ENCODE peak calls at places on chromosomes 3 and 15, in eight cellular contexts. B, V, C, Z, O, H, E and L are unnamed samples.

GRCh38 chr3:197428117-197428761 is 127.5 kb downstream of the BDH1 start:
- DNase-seq in B (peak), V (peak), E (no peak), C (peak), O (no peak), H (peak), Z (peak), L (peak)

GRCh38 chr3:125057186-125057850 is 1.5 kb upstream of the HEG1 start:
- DNase-seq in B (no peak), Z (peak), H (no peak), V (no peak), O (no peak), C (peak), E (no peak), L (peak)

GRCh38 chr3:152375546-152375945 is 106.8 kb downstream of the MBNL1 start:
- DNase-seq in E (no peak), C (no peak), Z (peak), B (no peak), V (no peak), O (no peak), H (no peak), L (peak)

GRCh38 chr3:151918253-151919029 is 45.0 kb downstream of the SUCNR1 start:
- DNase-seq in C (peak), B (peak), O (no peak), V (peak), Z (peak), H (peak), E (no peak), L (peak)

GRCh38 chr3:79534732-79535131 is 233.1 kb downstream of the ROBO1 start:
- DNase-seq in V (no peak), C (no peak), O (no peak), B (no peak), Z (peak), H (no peak), E (no peak), L (peak)

GRCh38 chr3:47612879-47613278 is 34.2 kb upstream of the CSPG5 start:
- DNase-seq in E (no peak), H (no peak), C (no peak), O (no peak), B (no peak), Z (peak), V (no peak), L (peak)

GRCh38 chr3:168532135-168532534 is 436.4 kb upstream of the GOLIM4 start:
- DNase-seq in H (peak), V (no peak), B (peak), O (no peak), C (no peak), Z (no peak), E (peak), L (no peak)

GRCh38 chr15:87850916-87851315 is 405.6 kb downstream of the NTRK3 start:
- DNase-seq in Z (peak), H (no peak), O (no peak), C (no peak), B (no peak), E (no peak), V (no peak), L (peak)

GRCh38 chr15:35874260-35874905 is 328.4 kb upstream of the DPH6 start:
- DNase-seq in H (no peak), E (no peak), O (no peak), V (no peak), B (no peak), C (peak), Z (peak), L (peak)

GRCh38 chr15:58724471-58724870 is 25.0 kb downstream of the ADAM10 start:
- DNase-seq in E (no peak), C (no peak), V (peak), Z (peak), H (no peak), B (no peak), O (no peak), L (peak)

GRCh38 chr3:141228385-141228784 is 3.2 kb upstream of the PXYLP1 start:
- DNase-seq in O (peak), Z (no peak), H (no peak), V (no peak), C (no peak), E (no peak), B (no peak), L (no peak)

GRCh38 chr15:82312611-82313349 is 36.5 kb downstream of the GOLGA6L10 start:
- DNase-seq in V (no peak), E (peak), O (peak), H (no peak), Z (no peak), B (no peak), C (no peak), L (no peak)

GRCh38 chr3:182710557-182711157 is 82.6 kb upstream of the ATP11B start:
- DNase-seq in Z (peak), E (no peak), H (peak), B (peak), V (peak), C (peak), O (no peak), L (no peak)

GRCh38 chr3:98890960-98891910 is 10.3 kb downstream of the DCBLD2 start:
- DNase-seq in V (no peak), H (no peak), O (no peak), C (no peak), Z (peak), B (no peak), E (no peak), L (peak)

GRCh38 chr15:66650433-66650832 is 51.6 kb upstream of the SMAD6 start:
- DNase-seq in H (no peak), B (no peak), E (no peak), Z (no peak), V (no peak), C (no peak), O (no peak), L (no peak)

GRCh38 chr15:42031211-42031915 is 10.5 kb upstream of the PLA2G4E start:
- DNase-seq in Z (no peak), B (no peak), V (no peak), C (peak), O (no peak), E (no peak), H (no peak), L (no peak)

GRCh38 chr3:9833078-9833477 is 10.7 kb downstream of the RPUSD3 start:
- DNase-seq in E (no peak), Z (no peak), O (no peak), C (no peak), B (no peak), H (no peak), V (no peak), L (no peak)

GRCh38 chr3:144229973-144230372 is 258.4 kb downstream of the DIPK2A start:
- DNase-seq in C (no peak), O (no peak), B (no peak), V (no peak), H (no peak), Z (no peak), E (no peak), L (no peak)

GRCh38 chr3:197407526-197407925 is 109.1 kb upstream of the DLG1 start:
- DNase-seq in C (no peak), H (no peak), O (no peak), V (no peak), Z (no peak), B (no peak), E (no peak), L (no peak)

GRCh38 chr3:50203113-50203852 is 1.8 kb upstream of the SLC38A3 start:
- DNase-seq in E (no peak), V (no peak), C (no peak), O (no peak), B (no peak), H (no peak), Z (no peak), L (no peak)

GRCh38 chr3:23829242-23829934 is 23.6 kb downstream of the UBE2E1 start:
- DNase-seq in E (no peak), C (no peak), H (no peak), O (no peak), V (peak), B (no peak), Z (no peak), L (no peak)

GRCh38 chr3:58001979-58002378 is 6.2 kb upstream of the FLNB start:
- DNase-seq in Z (no peak), O (no peak), H (no peak), B (no peak), V (no peak), E (no peak), C (no peak), L (no peak)

GRCh38 chr3:136862611-136862951 is 573 bp downstream of the NCK1 start:
- DNase-seq in Z (peak), V (peak), H (no peak), O (no peak), E (peak), B (peak), C (peak), L (peak)

GRCh38 chr15:93829115-93829849 is 402.1 kb upstream of the MCTP2 start:
- DNase-seq in B (no peak), V (no peak), C (peak), O (no peak), E (no peak), Z (peak), H (no peak), L (peak)

GRCh38 chr3:45055411-45056143 is 29.5 kb downstream of the CLEC3B start:
- DNase-seq in E (peak), C (no peak), H (peak), V (peak), O (no peak), B (peak), Z (peak), L (peak)

GRCh38 chr3:50550079-50550736 is 17.3 kb downstream of the C3orf18 start:
- DNase-seq in E (peak), H (peak), B (peak), O (peak), Z (no peak), C (peak), V (peak), L (no peak)

GRCh38 chr15:69751147-69751546 is 298.5 kb downstream of the RPLP1 start:
- DNase-seq in H (no peak), O (no peak), C (no peak), B (no peak), Z (no peak), V (no peak), E (no peak), L (no peak)

GRCh38 chr15:73081321-73081958 is 29.2 kb downstream of the NEO1 start:
- DNase-seq in C (peak), V (peak), Z (peak), O (no peak), B (peak), H (peak), E (no peak), L (peak)

GRCh38 chr3:7913283-7913682 is 588.3 kb upstream of the LMCD1 start:
- DNase-seq in E (no peak), C (no peak), O (no peak), H (no peak), V (no peak), Z (no peak), B (no peak), L (no peak)

GRCh38 chr3:160400048-160400630 is 689 bp downstream of the SMC4 start:
- DNase-seq in C (peak), B (peak), Z (peak), V (peak), E (peak), H (peak), O (no peak), L (peak)

GRCh38 chr15:26970712-26971210 is at the start of gene GABRG3:
- DNase-seq in E (peak), O (peak), H (peak), Z (peak), V (no peak), B (peak), C (no peak), L (peak)

GRCh38 chr15:75945953-75946352 is 42.3 kb downstream of the FBXO22 start:
- DNase-seq in H (no peak), E (no peak), V (no peak), Z (peak), B (no peak), C (peak), O (no peak), L (peak)

GRCh38 chr3:185797993-185798830 is 26.6 kb downstream of the IGF2BP2 start:
- DNase-seq in C (no peak), B (no peak), E (no peak), O (no peak), V (no peak), H (no peak), Z (no peak), L (no peak)

GRCh38 chr3:14352002-14352627 is 50.3 kb upstream of the SLC6A6 start:
- DNase-seq in O (peak), E (peak), C (no peak), Z (no peak), V (peak), B (peak), H (no peak), L (no peak)

GRCh38 chr15:71592186-71592585 is 218.2 kb upstream of the NR2E3 start:
- DNase-seq in E (no peak), O (no peak), Z (no peak), C (no peak), V (no peak), H (no peak), B (no peak), L (no peak)

GRCh38 chr3:105970283-105970682 is 101.5 kb upstream of the CBLB start:
- DNase-seq in H (no peak), V (peak), C (peak), Z (peak), B (no peak), O (no peak), E (no peak), L (peak)

GRCh38 chr3:184626942-184627341 is 65.4 kb downstream of the EPHB3 start:
- DNase-seq in C (no peak), O (no peak), B (no peak), E (no peak), V (no peak), H (no peak), Z (no peak), L (no peak)

GRCh38 chr15:51970981-51971352 is 611 bp downstream of the LEO1 start:
- DNase-seq in C (no peak), E (no peak), O (no peak), B (no peak), H (no peak), Z (no peak), V (no peak), L (no peak)

GRCh38 chr3:107236661-107237375 is 140.4 kb upstream of the CCDC54 start:
- DNase-seq in C (peak), O (no peak), H (no peak), E (no peak), Z (no peak), V (no peak), B (no peak), L (no peak)
- H2AFZ ChIP-seq in C (peak), O (no peak), H (no peak), E (no peak), Z (no peak), V (no peak), B (no peak), L (peak)

GRCh38 chr3:25883492-25883891 is 93.6 kb downstream of the OXSM start:
- DNase-seq in V (no peak), Z (no peak), B (no peak), O (no peak), C (no peak), H (no peak), E (no peak), L (no peak)
- H2AFZ ChIP-seq in V (no peak), Z (no peak), B (peak), O (no peak), C (no peak), H (no peak), E (no peak), L (no peak)

GRCh38 chr3:126125341-126125740 is 41.4 kb upstream of the SLC41A3 start:
- DNase-seq in Z (no peak), B (no peak), C (no peak), H (no peak), O (no peak), V (no peak), E (peak), L (no peak)
- H2AFZ ChIP-seq in Z (no peak), B (no peak), C (no peak), H (no peak), O (no peak), V (no peak), E (no peak), L (no peak)

GRCh38 chr15:97909291-97909891 is 51.1 kb upstream of the ARRDC4 start:
- DNase-seq in O (peak), Z (peak), C (peak), H (peak), B (peak), E (peak), V (peak), L (peak)

GRCh38 chr15:97903560-97904195 is 56.8 kb upstream of the ARRDC4 start:
- DNase-seq in E (no peak), H (no peak), V (no peak), B (no peak), O (no peak), Z (no peak), C (no peak), L (no peak)

GRCh38 chr15:97900006-97900405 is 60.5 kb upstream of the ARRDC4 start:
- DNase-seq in V (no peak), Z (no peak), C (no peak), B (no peak), H (no peak), E (no peak), O (no peak), L (no peak)

GRCh38 chr15:97902140-97902780 is 58.2 kb upstream of the ARRDC4 start:
- DNase-seq in E (no peak), H (no peak), B (no peak), Z (no peak), C (peak), V (no peak), O (no peak), L (no peak)

DNA sequence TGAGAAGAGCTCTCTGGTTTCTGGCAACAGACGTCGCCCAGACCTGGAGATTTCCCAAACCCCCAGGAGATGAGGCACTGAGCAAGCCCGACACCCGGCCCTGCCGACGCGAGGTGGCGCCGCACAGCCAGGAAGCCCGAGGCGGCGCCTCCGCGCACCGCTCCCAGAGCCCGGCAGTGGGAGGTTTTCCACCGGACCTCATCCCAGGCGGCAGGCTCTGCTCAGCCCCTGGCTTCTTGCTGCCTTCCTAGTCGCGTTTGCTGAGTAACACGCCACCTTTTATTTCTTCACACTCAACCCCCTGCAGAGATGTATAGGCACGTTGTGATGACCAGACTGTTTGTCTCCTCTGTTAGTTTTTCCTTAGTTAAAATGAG is 56.3 kb upstream of the ARRDC4 start:
- DNase-seq in Z (peak), O (peak), B (peak), E (peak), V (no peak), H (peak), C (peak), L (peak)
- H2AFZ ChIP-seq in Z (peak), O (no peak), B (peak), E (no peak), V (no peak), H (no peak), C (peak), L (peak)

GRCh38 chr3:174945276-174945675 is 86.1 kb downstream of the NAALADL2 start:
- DNase-seq in Z (no peak), E (no peak), C (no peak), O (no peak), B (no peak), V (no peak), H (no peak), L (no peak)
- H2AFZ ChIP-seq in Z (no peak), E (no peak), C (no peak), O (no peak), B (no peak), V (no peak), H (no peak), L (no peak)

DNA sequence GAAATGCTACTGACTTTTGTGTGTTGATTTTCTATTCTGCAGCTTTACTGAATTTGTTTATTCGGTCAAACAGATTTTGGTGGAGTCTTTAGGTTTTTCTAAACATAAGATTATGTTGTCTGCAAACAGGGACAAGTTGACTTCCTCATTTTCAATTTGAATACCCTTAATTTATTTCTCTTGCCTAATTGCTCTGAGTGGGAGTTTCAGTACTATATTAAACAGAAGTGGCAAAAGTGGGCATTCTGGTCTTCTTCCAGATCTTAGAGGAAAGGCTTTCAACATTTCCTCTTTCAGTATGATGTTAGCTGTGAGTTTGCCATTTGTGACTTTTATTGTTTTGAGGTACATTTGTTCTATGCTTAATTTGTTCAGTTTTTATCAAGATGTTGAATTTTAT is 268.5 kb downstream of the WNT5A start:
- DNase-seq in O (no peak), E (no peak), C (no peak), Z (no peak), V (no peak), B (no peak), H (no peak), L (no peak)
- H2AFZ ChIP-seq in O (no peak), E (no peak), C (no peak), Z (no peak), V (no peak), B (no peak), H (no peak), L (no peak)

GRCh38 chr15:89211678-89212170 is 9.7 kb downstream of the RLBP1 start:
- DNase-seq in O (no peak), B (no peak), Z (no peak), C (no peak), E (no peak), H (no peak), V (no peak), L (no peak)

GRCh38 chr15:89203705-89204273 is 17.6 kb downstream of the RLBP1 start:
- DNase-seq in O (no peak), H (no peak), Z (no peak), E (no peak), V (no peak), B (no peak), C (no peak), L (no peak)

GRCh38 chr15:89208256-89208655 is 13.1 kb downstream of the RLBP1 start:
- DNase-seq in V (no peak), C (no peak), Z (no peak), O (no peak), E (no peak), H (no peak), B (no peak), L (no peak)

GRCh38 chr15:89209057-89209456 is 12.3 kb downstream of the RLBP1 start:
- DNase-seq in C (no peak), O (no peak), E (no peak), H (no peak), V (no peak), Z (no peak), B (no peak), L (no peak)

GRCh38 chr15:89206908-89207331 is 14.5 kb downstream of the RLBP1 start:
- DNase-seq in V (peak), B (peak), H (peak), Z (peak), C (peak), O (peak), E (peak), L (peak)
- H2AFZ ChIP-seq in V (no peak), B (peak), H (peak), Z (peak), C (peak), O (peak), E (no peak), L (peak)

DNA sequence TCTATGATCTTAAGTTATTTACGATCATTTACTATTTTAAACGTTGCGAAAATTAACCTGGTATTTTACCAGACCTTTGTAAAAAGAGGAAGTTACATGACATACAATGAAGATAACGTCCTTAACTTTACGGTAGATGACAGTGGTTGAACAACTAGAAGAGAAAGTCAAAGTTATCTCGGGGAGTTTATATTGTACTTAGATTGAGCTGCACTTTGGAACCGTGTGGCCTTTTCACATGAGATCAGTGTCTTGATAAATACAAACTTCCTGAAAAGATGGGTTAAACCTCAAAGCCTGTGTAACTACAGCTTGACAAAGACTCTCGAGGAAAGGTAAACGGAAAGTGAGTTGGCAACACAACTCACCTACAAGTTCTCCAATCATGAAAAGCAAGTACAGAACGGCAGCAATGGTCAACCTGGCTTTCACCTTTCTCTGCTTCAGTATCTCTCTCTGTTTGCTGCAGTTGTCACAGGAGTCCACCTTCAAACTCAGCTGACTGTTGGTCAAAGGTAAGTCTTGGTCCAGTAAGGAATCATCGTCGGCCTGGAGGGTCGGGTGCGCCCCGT is 873 bp downstream of the SLC30A4 start:
- DNase-seq in E (no peak), O (no peak), V (no peak), Z (peak), C (peak), B (peak), H (no peak), L (peak)
- H2AFZ ChIP-seq in E (no peak), O (peak), V (peak), Z (peak), C (peak), B (peak), H (peak), L (peak)